ENCODE peak calls at places on chromosomes 5 and 9, in ten cellular contexts. D, V, G, O, E, J, P, Z, A and I are unnamed samples.

GRCh38 chr9:72473474-72474241 is 47.8 kb upstream of the TMC1 start:
- DNase-seq in D (no peak), V (no peak), G (no peak), O (no peak), E (no peak), J (no peak), P (no peak), Z (peak; percentile 29), A (peak; percentile 73), I (peak; percentile 74)

GRCh38 chr9:113523421-113524141 is 60.1 kb downstream of the RGS3 start:
- DNase-seq in D (peak; percentile 46), V (peak; percentile 78), G (no peak), O (peak; percentile 57), E (peak; percentile 63), J (no peak), P (no peak), Z (peak; percentile 24), A (no peak), I (no peak)

GRCh38 chr5:128470663-128471062 is 67.4 kb downstream of the FBN2 start:
- DNase-seq in D (no peak), V (no peak), G (no peak), O (no peak), E (no peak), J (no peak), P (no peak), Z (peak; percentile 96), A (no peak), I (no peak)

GRCh38 chr9:82412586-82412985 is 424.0 kb downstream of the SPATA31D1 start:
- DNase-seq in D (no peak), V (no peak), G (no peak), O (no peak), E (no peak), J (no peak), P (no peak), Z (no peak), A (peak; percentile 26), I (peak; percentile 87)

GRCh38 chr9:95171001-95171400 is 146.5 kb downstream of the FANCC start:
- DNase-seq in D (no peak), V (no peak), G (no peak), O (no peak), E (no peak), J (no peak), P (peak; percentile 77), Z (no peak), A (no peak), I (peak; percentile 17)

GRCh38 chr5:160021818-160022446 is 13.0 kb downstream of the TTC1 start:
- DNase-seq in D (peak; percentile 42), V (no peak), G (peak; percentile 71), O (peak; percentile 73), E (no peak), J (peak; percentile 74), P (peak; percentile 74), Z (peak; percentile 87), A (peak; percentile 53), I (peak; percentile 39)

GRCh38 chr9:126147620-126148522 is 178.8 kb upstream of the MVB12B start:
- DNase-seq in D (no peak), V (peak; percentile 3), G (peak; percentile 1), O (no peak), E (no peak), J (no peak), P (no peak), Z (no peak), A (no peak), I (no peak)

GRCh38 chr5:82388186-82388585 is 110.0 kb upstream of the RPS23 start:
- DNase-seq in D (no peak), V (no peak), G (no peak), O (peak; percentile 17), E (no peak), J (no peak), P (no peak), Z (no peak), A (no peak), I (no peak)

GRCh38 chr9:135296783-135297715 is 182.5 kb upstream of the PPP1R26 start:
- DNase-seq in D (no peak), V (no peak), G (no peak), O (peak; percentile 51), E (no peak), J (no peak), P (no peak), Z (no peak), A (no peak), I (no peak)

GRCh38 chr5:10149911-10150310 is 99.8 kb downstream of the ATPSCKMT start:
- DNase-seq in D (no peak), V (no peak), G (no peak), O (no peak), E (no peak), J (no peak), P (no peak), Z (no peak), A (no peak), I (no peak)

GRCh38 chr9:134557331-134557730 is 84.3 kb upstream of the COL5A1 start:
- DNase-seq in D (no peak), V (peak; percentile 12), G (no peak), O (no peak), E (no peak), J (no peak), P (no peak), Z (no peak), A (no peak), I (no peak)

GRCh38 chr5:161544350-161544765 is 2.2 kb downstream of the GABRB2 start:
- DNase-seq in D (no peak), V (no peak), G (no peak), O (peak; percentile 39), E (no peak), J (peak; percentile 69), P (peak; percentile 52), Z (peak; percentile 20), A (peak; percentile 5), I (no peak)

GRCh38 chr9:24832307-24832706 is 286.6 kb upstream of the IZUMO3 start:
- DNase-seq in D (no peak), V (no peak), G (no peak), O (no peak), E (no peak), J (peak; percentile 51), P (no peak), Z (peak; percentile 8), A (no peak), I (peak; percentile 1)

DNA sequence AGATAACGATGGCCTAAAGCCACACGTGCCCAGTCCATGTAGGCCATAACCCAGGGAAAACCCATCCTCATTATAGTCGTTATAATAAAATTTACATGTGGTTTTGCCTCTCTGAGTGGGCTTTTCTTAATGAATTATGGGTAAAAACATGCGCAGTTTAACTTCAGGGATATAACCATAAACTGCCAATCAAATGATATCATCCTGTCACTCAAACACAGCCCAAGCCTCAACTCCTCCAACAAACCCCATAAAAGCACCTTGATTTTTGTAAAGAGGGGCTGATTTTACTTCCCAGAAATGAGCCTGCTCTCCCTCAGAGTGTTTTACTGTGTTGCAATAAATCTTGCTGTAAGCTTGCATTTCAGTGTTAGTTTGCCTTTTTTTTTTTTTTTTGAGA is 15.8 kb upstream of the SETX start:
- DNase-seq in D (no peak), V (no peak), G (no peak), O (no peak), E (no peak), J (no peak), P (no peak), Z (no peak), A (no peak), I (no peak)
- H3K4me1 ChIP-seq in D (peaks cover 4% of the 10 kb centered on the region), V (peaks cover 8% of the 10 kb centered on the region), G (no peaks in the 10 kb centered on the region), O (no peaks in the 10 kb centered on the region), E (peaks cover 13% of the 10 kb centered on the region), J (no peaks in the 10 kb centered on the region), P (peaks cover 7% of the 10 kb centered on the region), Z (no peaks in the 10 kb centered on the region), A (peaks cover 3% of the 10 kb centered on the region), I (no peaks in the 10 kb centered on the region)

DNA sequence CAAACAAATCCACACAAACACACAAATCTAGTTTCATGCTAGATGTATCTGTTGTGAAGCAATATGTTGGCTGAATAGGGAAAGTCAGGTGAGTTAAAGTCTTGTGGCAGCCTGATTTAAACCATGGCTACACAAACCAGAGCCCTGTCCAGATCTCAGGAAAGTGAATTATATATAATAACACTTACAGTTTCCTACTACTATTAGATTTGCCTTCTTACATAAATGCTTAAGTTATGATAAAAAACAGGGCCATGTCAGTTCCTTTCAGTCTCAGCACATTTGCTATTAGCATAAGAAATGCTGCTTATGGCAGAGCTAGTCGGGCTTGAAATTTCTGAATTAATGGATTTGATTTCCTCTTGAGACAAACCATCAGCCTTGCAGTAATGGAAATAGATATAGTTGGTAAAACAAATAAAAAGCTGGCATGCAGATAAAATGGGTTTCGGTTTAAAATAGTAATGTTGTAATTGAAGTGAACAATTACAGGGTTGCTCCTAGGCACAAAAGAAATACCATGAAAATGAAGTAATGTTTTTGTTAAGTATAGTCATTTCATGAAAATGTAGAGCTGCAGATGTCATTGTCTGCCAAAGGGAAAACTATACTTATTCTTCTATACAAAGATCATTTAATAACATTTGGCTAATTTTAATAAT is 664.2 kb upstream of the ZNF608 start:
- DNase-seq in D (no peak), V (no peak), G (no peak), O (no peak), E (no peak), J (no peak), P (peak; percentile 73), Z (peak; percentile 53), A (peak; percentile 46), I (peak; percentile 74)
- H3K4me1 ChIP-seq in D (no peaks in the 10 kb centered on the region), V (peaks cover 39% of the 10 kb centered on the region), G (peaks cover 25% of the 10 kb centered on the region), O (peaks cover 56% of the 10 kb centered on the region), E (peaks cover 37% of the 10 kb centered on the region), J (peaks cover 78% of the 10 kb centered on the region), P (peaks cover 55% of the 10 kb centered on the region), Z (peaks cover 3% of the 10 kb centered on the region), A (peaks cover 50% of the 10 kb centered on the region), I (peaks cover 40% of the 10 kb centered on the region)

DNA sequence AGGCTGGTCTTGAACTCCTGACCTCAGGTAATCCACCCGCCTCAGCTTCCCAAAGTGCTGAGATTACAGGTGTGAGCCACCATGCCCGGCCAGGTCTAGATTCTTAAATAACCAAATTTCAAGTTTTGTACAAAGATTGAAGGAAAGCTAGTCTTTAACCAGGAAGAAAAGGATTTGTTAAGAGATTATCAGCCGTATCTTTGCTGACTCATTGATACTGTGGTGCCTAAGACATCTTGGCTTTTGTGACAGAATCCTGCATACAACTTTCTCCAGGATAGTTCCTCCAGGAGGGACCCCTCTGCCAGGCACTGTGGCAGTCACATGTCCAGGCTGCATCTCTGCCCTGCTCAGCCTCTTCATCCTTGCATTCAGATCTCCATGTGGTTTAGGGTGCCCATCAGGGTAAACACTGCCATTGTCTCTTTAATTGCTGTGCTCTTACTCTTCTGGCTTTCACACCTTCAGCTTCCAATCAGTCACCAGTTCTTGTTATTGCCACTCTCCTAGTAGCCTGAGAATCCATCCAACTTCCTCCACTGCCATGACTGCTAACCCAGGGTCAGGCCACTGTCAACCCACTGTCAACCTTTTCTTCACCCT is 10.0 kb downstream of the MAP3K1 start:
- DNase-seq in D (no peak), V (no peak), G (no peak), O (no peak), E (no peak), J (peak; percentile 34), P (no peak), Z (no peak), A (no peak), I (no peak)
- H3K4me1 ChIP-seq in D (peaks cover 70% of the 10 kb centered on the region), V (peaks cover 33% of the 10 kb centered on the region), G (peaks cover 3% of the 10 kb centered on the region), O (peaks cover 90% of the 10 kb centered on the region), E (peaks cover 70% of the 10 kb centered on the region), J (peaks cover 43% of the 10 kb centered on the region), P (no peaks in the 10 kb centered on the region), Z (peaks cover 4% of the 10 kb centered on the region), A (peaks cover 6% of the 10 kb centered on the region), I (peaks cover 21% of the 10 kb centered on the region)

DNA sequence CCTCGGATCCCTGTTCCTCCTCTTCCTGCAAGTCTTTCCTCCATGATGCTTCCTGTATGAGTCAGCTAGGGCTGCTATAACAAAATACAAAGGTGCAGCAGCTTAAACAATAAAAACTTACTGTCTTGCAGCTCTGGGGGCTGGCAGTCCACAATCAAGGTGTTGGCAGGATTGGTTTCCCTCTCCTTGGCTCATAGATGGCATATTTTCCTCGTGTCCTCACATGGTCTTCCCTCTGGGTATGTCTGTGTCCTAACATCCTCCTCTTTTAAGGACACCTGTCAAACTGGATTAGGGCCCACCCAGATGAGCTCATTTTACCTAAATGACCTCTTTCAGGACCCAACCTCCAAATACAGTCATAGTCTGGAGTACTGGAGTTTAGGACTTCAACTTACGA is 117.5 kb downstream of the MED10 start:
- DNase-seq in D (no peak), V (no peak), G (no peak), O (no peak), E (no peak), J (no peak), P (no peak), Z (no peak), A (no peak), I (peak; percentile 2)
- H3K4me1 ChIP-seq in D (no peaks in the 10 kb centered on the region), V (no peaks in the 10 kb centered on the region), G (no peaks in the 10 kb centered on the region), O (no peaks in the 10 kb centered on the region), E (no peaks in the 10 kb centered on the region), J (no peaks in the 10 kb centered on the region), P (no peaks in the 10 kb centered on the region), Z (no peaks in the 10 kb centered on the region), A (no peaks in the 10 kb centered on the region), I (no peaks in the 10 kb centered on the region)